ENCODE peak calls at places on chromosome 22, in ten cellular contexts. I, K, L, D, G, P, O, B, Q and R are unnamed samples.
A peak's percentile ranks its signal among the peaks of the same experiment; 100 is the strongest.

GRCh38 chr22:44865193-44866057 is 113.0 kb downstream of the ARHGAP8 start:
- DNase-seq in I (no peak), K (no peak), L (no peak), D (no peak), G (no peak), P (no peak), O (no peak), B (no peak), Q (no peak), R (no peak)

GRCh38 chr22:17264321-17265052 is 45.3 kb upstream of the ADA2 start:
- DNase-seq in I (no peak), K (peak; percentile 41), L (peak; percentile 20), D (no peak), G (no peak), P (peak; percentile 46), O (no peak), B (no peak), Q (peak; percentile 89), R (no peak)

GRCh38 chr22:49967333-49968241 is 7.0 kb downstream of the PIM3 start:
- DNase-seq in I (no peak), K (peak; percentile 92), L (no peak), D (no peak), G (no peak), P (no peak), O (no peak), B (no peak), Q (no peak), R (peak; percentile 58)

GRCh38 chr22:27962268-27963191 is 43.5 kb upstream of the PITPNB start:
- DNase-seq in I (no peak), K (no peak), L (peak; percentile 25), D (no peak), G (no peak), P (no peak), O (no peak), B (peak; percentile 5), Q (no peak), R (no peak)

GRCh38 chr22:41524283-41524682 is 20.0 kb downstream of the POLR3H start:
- DNase-seq in I (no peak), K (peak; percentile 90), L (no peak), D (no peak), G (no peak), P (no peak), O (no peak), B (no peak), Q (no peak), R (no peak)

GRCh38 chr22:49776891-49777290 is 50.8 kb downstream of the BRD1 start:
- DNase-seq in I (no peak), K (no peak), L (no peak), D (no peak), G (no peak), P (peak; percentile 67), O (no peak), B (no peak), Q (no peak), R (no peak)

GRCh38 chr22:45777046-45777851 is 105.6 kb downstream of the ATXN10 start:
- DNase-seq in I (no peak), K (no peak), L (peak; percentile 69), D (peak; percentile 11), G (no peak), P (peak; percentile 90), O (no peak), B (no peak), Q (no peak), R (no peak)

GRCh38 chr22:42188808-42189447 is 58.3 kb upstream of the CYP2D6 start:
- DNase-seq in I (no peak), K (no peak), L (peak; percentile 57), D (no peak), G (no peak), P (peak; percentile 52), O (no peak), B (peak; percentile 75), Q (no peak), R (no peak)

GRCh38 chr22:44403930-44404329 is 91.2 kb upstream of the SHISAL1 start:
- DNase-seq in I (no peak), K (peak; percentile 49), L (no peak), D (no peak), G (no peak), P (no peak), O (no peak), B (no peak), Q (no peak), R (no peak)

GRCh38 chr22:20656902-20657836 is 116.7 kb upstream of the SERPIND1 start:
- DNase-seq in I (no peak), K (peak; percentile 11), L (peak; percentile 28), D (no peak), G (no peak), P (no peak), O (no peak), B (no peak), Q (no peak), R (no peak)

GRCh38 chr22:31491218-31491962 is 1.7 kb upstream of the EIF4ENIF1 start:
- DNase-seq in I (no peak), K (no peak), L (no peak), D (no peak), G (no peak), P (no peak), O (no peak), B (no peak), Q (peak; percentile 46), R (no peak)

GRCh38 chr22:43185860-43186261 is 1.1 kb downstream of the TTLL12 start:
- DNase-seq in I (peak; percentile 9), K (peak; percentile 81), L (no peak), D (no peak), G (no peak), P (no peak), O (no peak), B (peak; percentile 78), Q (no peak), R (no peak)

GRCh38 chr22:28977481-28977971 is 84.1 kb downstream of the C22orf31 start:
- DNase-seq in I (no peak), K (no peak), L (peak; percentile 44), D (no peak), G (no peak), P (peak; percentile 51), O (no peak), B (peak; percentile 63), Q (no peak), R (no peak)

GRCh38 chr22:38641476-38641875 is 14.7 kb downstream of the FAM227A start:
- DNase-seq in I (no peak), K (no peak), L (no peak), D (no peak), G (no peak), P (no peak), O (no peak), B (no peak), Q (no peak), R (no peak)

GRCh38 chr22:43449205-43449830 is 37.5 kb downstream of the MPPED1 start:
- DNase-seq in I (no peak), K (no peak), L (no peak), D (no peak), G (no peak), P (no peak), O (no peak), B (no peak), Q (no peak), R (no peak)

GRCh38 chr22:47225931-47226633 is 463.6 kb downstream of the TBC1D22A start:
- DNase-seq in I (no peak), K (no peak), L (no peak), D (no peak), G (no peak), P (no peak), O (no peak), B (no peak), Q (no peak), R (no peak)

GRCh38 chr22:38866399-38867123 is 5.5 kb downstream of the CBX6 start:
- DNase-seq in I (no peak), K (peak; percentile 69), L (no peak), D (no peak), G (no peak), P (no peak), O (no peak), B (no peak), Q (no peak), R (no peak)

GRCh38 chr22:19271856-19272535 is 19.5 kb downstream of the CLTCL1 start:
- DNase-seq in I (no peak), K (no peak), L (peak; percentile 89), D (no peak), G (no peak), P (peak; percentile 68), O (no peak), B (no peak), Q (no peak), R (no peak)

GRCh38 chr22:41660416-41660815 is 28.3 kb downstream of the SNU13 start:
- DNase-seq in I (no peak), K (no peak), L (no peak), D (no peak), G (no peak), P (no peak), O (no peak), B (no peak), Q (no peak), R (no peak)

GRCh38 chr22:47213571-47214230 is 451.3 kb downstream of the TBC1D22A start:
- DNase-seq in I (no peak), K (peak; percentile 46), L (peak; percentile 6), D (peak; percentile 9), G (peak; percentile 32), P (no peak), O (no peak), B (peak; percentile 41), Q (no peak), R (peak; percentile 46)

GRCh38 chr22:40838486-40838885 is 18.0 kb downstream of the ST13 start:
- DNase-seq in I (no peak), K (no peak), L (no peak), D (no peak), G (no peak), P (no peak), O (no peak), B (no peak), Q (no peak), R (no peak)

GRCh38 chr22:42404266-42404665 is 27.9 kb downstream of the NFAM1 start:
- DNase-seq in I (no peak), K (no peak), L (no peak), D (no peak), G (no peak), P (no peak), O (no peak), B (no peak), Q (no peak), R (no peak)